ENCODE peak calls at places on chromosomes 5 and 9, in nine cellular contexts. I, B, Y, E, S, Q, W, D and X are unnamed samples.

GRCh38 chr9:82650368-82650767 is 412.6 kb downstream of the RASEF start:
- DNase-seq in I (no peak), B (no peak), Y (no peak), E (no peak), S (no peak), Q (no peak), W (no peak), D (no peak), X (no peak)

GRCh38 chr9:132312873-132313272 is 41.9 kb downstream of the SETX start:
- DNase-seq in I (no peak), B (no peak), Y (no peak), E (no peak), S (no peak), Q (no peak), W (no peak), D (no peak), X (no peak)

GRCh38 chr9:123111977-123112869 is 78.8 kb downstream of the GPR21 start:
- DNase-seq in I (no peak), B (no peak), Y (no peak), E (no peak), S (no peak), Q (peak; percentile 56), W (no peak), D (peak; percentile 53), X (no peak)

GRCh38 chr5:96655506-96655905 is 6.7 kb upstream of the CAST start:
- DNase-seq in I (peak; percentile 43), B (no peak), Y (no peak), E (no peak), S (no peak), Q (no peak), W (no peak), D (no peak), X (no peak)

GRCh38 chr9:19229725-19230355 is 653 bp upstream of the DENND4C start:
- DNase-seq in I (no peak), B (no peak), Y (peak; percentile 87), E (no peak), S (no peak), Q (peak; percentile 57), W (peak; percentile 80), D (no peak), X (peak; percentile 61)

GRCh38 chr5:176866913-176867312 is 32.2 kb downstream of the HK3 start:
- DNase-seq in I (no peak), B (peak; percentile 42), Y (no peak), E (no peak), S (no peak), Q (no peak), W (peak; percentile 50), D (no peak), X (no peak)

GRCh38 chr5:155129513-155129880 is 115.9 kb downstream of the KIF4B start:
- DNase-seq in I (no peak), B (no peak), Y (no peak), E (no peak), S (no peak), Q (peak; percentile 57), W (no peak), D (no peak), X (no peak)

GRCh38 chr9:89661956-89662717 is 57.3 kb downstream of the GADD45G start:
- DNase-seq in I (peak; percentile 95), B (peak; percentile 60), Y (peak; percentile 91), E (peak; percentile 84), S (peak; percentile 76), Q (peak; percentile 98), W (peak; percentile 80), D (peak; percentile 99), X (peak; percentile 85)

GRCh38 chr9:69376651-69377050 is 51.6 kb downstream of the ENTREP1 start:
- DNase-seq in I (peak; percentile 96), B (no peak), Y (no peak), E (peak; percentile 43), S (peak; percentile 60), Q (peak; percentile 48), W (no peak), D (peak; percentile 33), X (no peak)

GRCh38 chr9:21121079-21121478 is 20.6 kb downstream of the IFNW1 start:
- DNase-seq in I (no peak), B (no peak), Y (no peak), E (no peak), S (no peak), Q (no peak), W (no peak), D (no peak), X (no peak)

GRCh38 chr9:120187758-120188157 is 392.2 kb downstream of the CDK5RAP2 start:
- DNase-seq in I (no peak), B (peak; percentile 38), Y (no peak), E (no peak), S (no peak), Q (no peak), W (no peak), D (no peak), X (no peak)

GRCh38 chr9:120186276-120186675 is 393.7 kb downstream of the CDK5RAP2 start:
- DNase-seq in I (no peak), B (no peak), Y (no peak), E (no peak), S (no peak), Q (no peak), W (no peak), D (no peak), X (no peak)

GRCh38 chr9:120191141-120191540 is 388.8 kb downstream of the CDK5RAP2 start:
- DNase-seq in I (no peak), B (no peak), Y (no peak), E (no peak), S (no peak), Q (no peak), W (no peak), D (no peak), X (no peak)
- TF ChIP-seq CTCF in I (no peak), B (no peak), Y (no peak), E (no peak), S (no peak), Q (no peak), W (no peak), D (no peak), X (no peak)

DNA sequence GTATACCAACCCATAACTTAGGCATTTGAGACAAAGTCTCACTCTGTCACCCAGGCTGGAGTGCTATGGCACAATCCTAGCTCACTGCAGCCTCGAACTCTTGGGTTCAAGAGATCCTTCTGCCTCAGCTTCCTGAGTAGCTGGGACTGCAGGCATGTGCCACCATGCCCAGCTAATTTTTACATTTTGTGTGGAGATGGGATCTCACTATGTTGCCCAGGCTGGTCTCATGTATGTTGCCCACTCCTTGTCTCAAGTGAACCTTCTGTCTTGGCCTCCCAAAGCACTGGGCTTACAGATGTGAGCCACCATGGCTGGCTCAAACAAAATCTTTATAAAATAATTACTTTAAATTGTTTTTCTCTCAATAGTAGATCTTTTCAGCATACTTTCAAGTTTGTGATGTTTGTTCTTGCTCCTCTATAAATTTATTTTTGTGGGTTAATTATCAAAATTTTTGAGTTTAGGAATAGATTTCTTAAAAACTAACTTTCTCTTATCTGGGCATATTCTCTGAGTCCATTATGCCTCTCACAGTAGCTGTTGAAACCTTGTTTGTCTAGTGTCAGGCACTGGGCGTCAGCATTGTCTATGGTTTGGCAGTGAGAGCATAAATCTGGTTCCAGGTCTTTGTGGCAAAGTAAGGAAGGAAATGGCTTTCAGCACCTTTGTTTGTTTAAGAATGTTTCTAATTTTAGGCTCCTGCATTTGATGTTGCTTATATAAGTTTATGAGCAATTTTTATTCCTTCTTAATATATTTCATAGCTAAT is 38.7 kb downstream of the NLN start:
- DNase-seq in I (peak; percentile 87), B (no peak), Y (no peak), E (no peak), S (no peak), Q (peak; percentile 19), W (no peak), D (peak; percentile 55), X (no peak)
- TF ChIP-seq CTCF in I (peak; percentile 36), B (peak; percentile 2), Y (no peak), E (no peak), S (peak; percentile 21), Q (no peak), W (no peak), D (peak; percentile 32), X (no peak)

GRCh38 chr5:160787247-160787646 is 64.8 kb downstream of the ATP10B start:
- DNase-seq in I (peak; percentile 0), B (no peak), Y (peak; percentile 15), E (no peak), S (no peak), Q (peak; percentile 17), W (no peak), D (peak; percentile 48), X (peak; percentile 38)
- TF ChIP-seq CTCF in I (peak; percentile 3), B (no peak), Y (peak; percentile 38), E (no peak), S (no peak), Q (no peak), W (peak; percentile 53), D (peak; percentile 16), X (peak; percentile 37)

DNA sequence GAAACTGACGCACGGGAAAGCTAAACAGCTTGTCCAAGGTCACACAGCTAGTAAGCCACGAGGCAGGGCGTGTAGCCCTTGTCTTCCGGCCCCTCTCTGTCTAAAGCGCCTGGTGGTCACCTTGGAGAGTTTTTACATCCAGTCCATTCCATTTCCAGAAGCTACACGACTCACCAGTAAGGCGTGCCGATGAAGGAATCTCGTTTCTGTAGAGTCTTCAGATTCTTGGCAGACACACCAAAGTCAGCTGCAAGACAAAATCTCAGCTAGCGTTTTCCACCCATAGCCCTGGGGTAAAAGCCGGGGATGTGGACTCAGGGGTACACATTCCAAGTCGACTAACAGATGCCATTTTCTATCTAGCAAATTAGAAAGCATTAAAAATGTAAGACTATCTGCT is 80.4 kb downstream of the STK10 start:
- DNase-seq in I (peak; percentile 80), B (no peak), Y (no peak), E (no peak), S (peak; percentile 89), Q (peak; percentile 59), W (no peak), D (no peak), X (no peak)
- TF ChIP-seq CTCF in I (peak; percentile 7), B (no peak), Y (no peak), E (no peak), S (peak; percentile 44), Q (no peak), W (no peak), D (no peak), X (no peak)

DNA sequence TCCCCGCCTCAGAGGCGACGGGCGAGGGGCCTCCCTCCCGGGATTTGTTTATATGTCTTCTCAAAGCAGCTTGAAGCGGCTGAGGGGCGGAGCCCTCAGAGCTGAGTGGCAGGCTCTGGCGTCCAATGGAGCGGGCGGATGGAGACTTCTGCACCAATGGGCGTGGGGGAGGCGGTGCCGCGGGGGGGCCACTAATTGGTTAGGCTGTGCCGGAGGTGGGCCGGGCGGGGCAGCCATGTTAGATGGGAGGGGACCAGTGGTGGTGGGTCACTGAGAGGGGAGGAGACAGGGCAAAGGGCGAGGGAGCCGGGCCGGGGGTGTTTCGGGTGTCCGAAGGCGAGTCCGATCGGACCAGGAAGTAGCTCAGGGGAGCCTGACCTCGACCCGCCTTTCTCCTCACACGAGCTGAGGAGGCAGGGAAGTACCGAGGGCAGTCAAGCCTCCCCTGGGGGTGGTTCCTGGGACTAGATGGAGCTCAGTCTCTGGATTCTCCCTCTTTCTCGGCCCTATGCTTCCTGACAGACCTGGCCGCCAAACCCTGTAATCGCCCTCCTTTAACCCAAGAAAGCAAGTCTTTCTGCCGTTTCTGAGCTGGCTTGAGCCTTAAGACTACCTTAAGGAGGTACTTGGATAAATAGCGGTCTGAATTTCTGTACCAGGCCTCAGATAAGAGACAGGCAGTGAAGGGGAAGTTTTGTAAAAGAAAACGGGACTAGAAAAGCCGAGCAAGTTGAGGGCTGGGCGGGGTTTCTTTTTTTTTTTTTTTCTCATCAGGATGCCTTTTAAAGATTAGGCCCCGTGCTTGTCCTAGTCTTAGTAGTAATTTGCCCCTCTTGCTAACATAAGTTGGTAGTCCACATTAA is 1.1 kb downstream of the CREBRF start:
- DNase-seq in I (peak; percentile 98), B (peak; percentile 99), Y (peak; percentile 99), E (peak; percentile 98), S (peak; percentile 89), Q (peak; percentile 100), W (peak; percentile 98), D (peak; percentile 99), X (peak; percentile 99)
- TF ChIP-seq CTCF in I (peak; percentile 11), B (peak; percentile 2), Y (no peak), E (peak; percentile 24), S (peak; percentile 43), Q (no peak), W (peak; percentile 8), D (peak; percentile 32), X (no peak)

GRCh38 chr5:7842531-7842930 is 8.4 kb downstream of the CFAP90 start:
- DNase-seq in I (no peak), B (no peak), Y (no peak), E (no peak), S (no peak), Q (no peak), W (no peak), D (no peak), X (no peak)
- TF ChIP-seq CTCF in I (no peak), B (no peak), Y (no peak), E (no peak), S (no peak), Q (no peak), W (no peak), D (no peak), X (no peak)